ENCODE peak calls at places on chromosome 4, in seven cellular contexts. Z is NCI-H1092, L is M059J, M is H54, N is kidney, X is activated gamma-delta T cell treated with Interleukin-2 at 50 U/mL for 16 hours, C is HCT116. B is an unnamed sample.

GRCh38 chr4:80619070-80619674 is 283.6 kb downstream of the CFAP299 start:
- DNase-seq in Z (no peak), L (no peak), M (no peak), N (no peak), X (no peak), C (peak; percentile 15), B (no peak)

GRCh38 chr4:51842167-51842553 is 793 bp upstream of the DCUN1D4 start:
- DNase-seq in Z (no peak), L (no peak), M (no peak), N (peak; percentile 76), X (peak; percentile 9), C (no peak), B (no peak)

GRCh38 chr4:185796176-185796575 is 15.8 kb downstream of the SORBS2 start:
- DNase-seq in Z (no peak), L (no peak), M (no peak), N (no peak), X (no peak), C (no peak), B (no peak)

GRCh38 chr4:17517664-17518063 is 2.7 kb downstream of the CLRN2 start:
- DNase-seq in Z (no peak), L (no peak), M (no peak), N (no peak), X (no peak), C (no peak), B (no peak)

GRCh38 chr4:186192068-186192751 is 843 bp downstream of the CYP4V2 start:
- DNase-seq in Z (peak; percentile 25), L (peak; percentile 17), M (peak; percentile 8), N (no peak), X (peak; percentile 23), C (no peak), B (no peak)

GRCh38 chr4:109816082-109816442 is 500 bp downstream of the GAR1 start:
- DNase-seq in Z (no peak), L (no peak), M (no peak), N (no peak), X (peak; percentile 34), C (no peak), B (no peak)

GRCh38 chr4:47692691-47693090 is 145.2 kb downstream of the CORIN start:
- DNase-seq in Z (peak; percentile 13), L (no peak), M (no peak), N (no peak), X (no peak), C (no peak), B (no peak)

GRCh38 chr4:127012549-127012948 is 620.2 kb upstream of the INTU start:
- DNase-seq in Z (no peak), L (peak; percentile 67), M (no peak), N (no peak), X (no peak), C (no peak), B (no peak)

GRCh38 chr4:83107636-83108035 is 6.9 kb downstream of the PLAC8 start:
- DNase-seq in Z (no peak), L (no peak), M (no peak), N (no peak), X (no peak), C (no peak), B (no peak)

GRCh38 chr4:104501290-104501689 is 6.6 kb upstream of the CXXC4 start:
- DNase-seq in Z (no peak), L (no peak), M (no peak), N (no peak), X (no peak), C (no peak), B (no peak)

GRCh38 chr4:18524667-18525066 is 503.1 kb upstream of the LCORL start:
- DNase-seq in Z (peak; percentile 55), L (no peak), M (no peak), N (no peak), X (no peak), C (no peak), B (no peak)

GRCh38 chr4:22427676-22428075 is 88.2 kb downstream of the ADGRA3 start:
- DNase-seq in Z (peak; percentile 28), L (no peak), M (no peak), N (no peak), X (no peak), C (no peak), B (no peak)

GRCh38 chr4:107392380-107392779 is 327.7 kb downstream of the PAPSS1 start:
- DNase-seq in Z (no peak), L (no peak), M (no peak), N (no peak), X (no peak), C (no peak), B (no peak)

GRCh38 chr4:100716416-100716815 is 198.6 kb upstream of the EMCN start:
- DNase-seq in Z (no peak), L (no peak), M (no peak), N (no peak), X (no peak), C (no peak), B (no peak)

GRCh38 chr4:13162886-13163285 is 321.3 kb downstream of the RAB28 start:
- DNase-seq in Z (no peak), L (peak; percentile 79), M (no peak), N (no peak), X (no peak), C (no peak), B (no peak)

GRCh38 chr4:144451771-144452170 is 194.2 kb upstream of the HHIP start:
- DNase-seq in Z (no peak), L (no peak), M (no peak), N (no peak), X (no peak), C (no peak), B (no peak)

GRCh38 chr4:13821522-13821921 is 194.0 kb upstream of the BOD1L1 start:
- DNase-seq in Z (no peak), L (peak; percentile 8), M (no peak), N (no peak), X (no peak), C (no peak), B (no peak)

GRCh38 chr4:21726255-21726815 is 222.2 kb downstream of the KCNIP4 start:
- DNase-seq in Z (no peak), L (peak; percentile 66), M (no peak), N (no peak), X (no peak), C (no peak), B (no peak)

GRCh38 chr4:99885063-99885664 is 9.1 kb downstream of the LAMTOR3 start:
- DNase-seq in Z (no peak), L (peak; percentile 43), M (no peak), N (no peak), X (no peak), C (peak; percentile 22), B (no peak)

GRCh38 chr4:11232004-11232403 is 196.7 kb downstream of the HS3ST1 start:
- DNase-seq in Z (no peak), L (peak; percentile 0), M (no peak), N (no peak), X (no peak), C (no peak), B (no peak)

GRCh38 chr4:74624351-74625151 is 169.8 kb downstream of the BTC start:
- DNase-seq in Z (no peak), L (peak; percentile 92), M (peak; percentile 7), N (no peak), X (no peak), C (peak; percentile 93), B (no peak)

GRCh38 chr4:112706840-112707207 is 69.9 kb downstream of the LARP7 start:
- DNase-seq in Z (no peak), L (no peak), M (no peak), N (no peak), X (no peak), C (no peak), B (no peak)

GRCh38 chr4:74920704-74921103 is 12.2 kb upstream of the PARM1 start:
- DNase-seq in Z (no peak), L (no peak), M (no peak), N (no peak), X (no peak), C (no peak), B (no peak)

GRCh38 chr4:97984545-97985131 is 158.6 kb downstream of the STPG2 start:
- DNase-seq in Z (no peak), L (no peak), M (no peak), N (no peak), X (no peak), C (peak; percentile 6), B (no peak)

GRCh38 chr4:154390324-154390723 is 101.3 kb downstream of the DCHS2 start:
- DNase-seq in Z (no peak), L (no peak), M (no peak), N (no peak), X (no peak), C (no peak), B (no peak)

GRCh38 chr4:1194028-1194900 is 21.9 kb upstream of the SPON2 start:
- DNase-seq in Z (peak; percentile 34), L (peak; percentile 12), M (no peak), N (peak; percentile 92), X (no peak), C (no peak), B (no peak)

GRCh38 chr4:2289311-2289954 is 27.5 kb upstream of the MXD4 start:
- DNase-seq in Z (no peak), L (no peak), M (no peak), N (peak; percentile 54), X (no peak), C (no peak), B (no peak)

GRCh38 chr4:140689628-140690027 is 66.6 kb downstream of the TBC1D9 start:
- DNase-seq in Z (no peak), L (no peak), M (no peak), N (no peak), X (no peak), C (no peak), B (no peak)

GRCh38 chr4:142801966-142802365 is 44.1 kb downstream of the INPP4B start:
- DNase-seq in Z (no peak), L (peak; percentile 15), M (no peak), N (no peak), X (no peak), C (no peak), B (no peak)

GRCh38 chr4:161653697-161654096 is 510.1 kb downstream of the FSTL5 start:
- DNase-seq in Z (no peak), L (no peak), M (no peak), N (no peak), X (no peak), C (no peak), B (no peak)

GRCh38 chr4:86644892-86645291 is 50.8 kb downstream of the PTPN13 start:
- DNase-seq in Z (no peak), L (no peak), M (no peak), N (no peak), X (no peak), C (no peak), B (no peak)

GRCh38 chr4:170198742-170199141 is 109.0 kb upstream of the AADAT start:
- DNase-seq in Z (no peak), L (no peak), M (no peak), N (no peak), X (no peak), C (peak; percentile 4), B (no peak)

GRCh38 chr4:72311291-72311690 is 257.7 kb downstream of the ADAMTS3 start:
- DNase-seq in Z (no peak), L (peak; percentile 11), M (no peak), N (no peak), X (no peak), C (no peak), B (no peak)

GRCh38 chr4:2243682-2244380 is 1.9 kb upstream of the HAUS3 start:
- DNase-seq in Z (peak; percentile 26), L (peak; percentile 45), M (peak; percentile 9), N (peak; percentile 82), X (no peak), C (no peak), B (no peak)

GRCh38 chr4:1674682-1675081 is 9.4 kb downstream of the FAM53A start:
- DNase-seq in Z (no peak), L (no peak), M (no peak), N (no peak), X (no peak), C (no peak), B (no peak)

GRCh38 chr4:38424171-38424871 is 239.7 kb upstream of the KLF3 start:
- DNase-seq in Z (no peak), L (no peak), M (no peak), N (peak; percentile 70), X (no peak), C (no peak), B (peak; percentile 48)

GRCh38 chr4:116551798-116552197 is 533.6 kb downstream of the TRAM1L1 start:
- DNase-seq in Z (no peak), L (no peak), M (no peak), N (no peak), X (no peak), C (no peak), B (no peak)

GRCh38 chr4:55849724-55850123 is 3.7 kb upstream of the EXOC1 start:
- DNase-seq in Z (no peak), L (no peak), M (no peak), N (no peak), X (no peak), C (no peak), B (no peak)

B was measured in iPS DF 19.7.